ENCODE peak calls at places on chromosomes 7 and 10, in eight cellular contexts. E, T, G, S, W, H, F and V are unnamed samples.
A peak's percentile ranks its signal among the peaks of the same experiment; 100 is the strongest.

GRCh38 chr7:92723978-92724377 is 112.4 kb downstream of the CDK6 start:
- DNase-seq in G (no peak), S (no peak), T (no peak), E (no peak), W (no peak), F (no peak), H (no peak), V (no peak)

GRCh38 chr10:61284222-61284890 is 168.8 kb downstream of the TMEM26 start:
- DNase-seq in E (no peak), W (peak; percentile 79), G (peak; percentile 5), H (no peak), S (no peak), T (no peak), F (no peak), V (peak; percentile 42)

GRCh38 chr7:2717293-2717904 is 29.4 kb downstream of the AMZ1 start:
- DNase-seq in E (no peak), G (no peak), S (peak; percentile 32), T (no peak), F (peak; percentile 80), H (no peak), W (peak; percentile 37), V (peak; percentile 85)

GRCh38 chr7:111743244-111743852 is 181.1 kb upstream of the IMMP2L start:
- DNase-seq in E (no peak), W (no peak), G (no peak), H (no peak), S (no peak), F (no peak), T (no peak), V (no peak)

GRCh38 chr10:5976689-5977470 is 463 bp downstream of the IL15RA start:
- DNase-seq in G (no peak), H (peak; percentile 59), F (peak; percentile 75), S (no peak), T (no peak), W (peak; percentile 43), E (peak; percentile 29), V (peak; percentile 92)

GRCh38 chr10:71044720-71045119 is 156.4 kb upstream of the PCBD1 start:
- DNase-seq in S (no peak), T (no peak), H (no peak), F (no peak), E (no peak), G (no peak), W (no peak), V (no peak)

GRCh38 chr10:11882646-11883375 is 59.7 kb downstream of the PROSER2 start:
- DNase-seq in G (no peak), S (no peak), H (no peak), T (no peak), E (no peak), W (no peak), F (no peak), V (peak; percentile 81)

GRCh38 chr7:105156731-105157130 is 142.7 kb downstream of the KMT2E start:
- DNase-seq in T (no peak), G (no peak), W (peak; percentile 57), H (no peak), F (no peak), E (no peak), S (no peak), V (no peak)